ENCODE peak calls at places on chromosomes 4 and X, in nine cellular contexts. N, C, B, I, M, H, Y, Q and A are unnamed samples.

GRCh38 chr4:10160280-10160856 is 43.8 kb upstream of the WDR1 start:
- DNase-seq in N (peak), C (no peak), B (no peak), I (no peak), M (peak), H (no peak), Y (no peak), Q (peak), A (no peak)

GRCh38 chr4:95165926-95166524 is 382.7 kb downstream of the UNC5C start:
- DNase-seq in N (peak), C (no peak), B (peak), I (peak), M (peak), H (no peak), Y (peak), Q (peak), A (peak)

GRCh38 chr4:94577136-94577535 is 125.4 kb downstream of the PDLIM5 start:
- DNase-seq in N (peak), C (no peak), B (peak), I (no peak), M (peak), H (no peak), Y (no peak), Q (peak), A (peak)

GRCh38 chr4:119299221-119300071 is 22.5 kb downstream of the FABP2 start:
- DNase-seq in N (peak), C (no peak), B (no peak), I (no peak), M (no peak), H (no peak), Y (peak), Q (peak), A (peak)

GRCh38 chr4:106502106-106502699 is 133.6 kb upstream of the GIMD1 start:
- DNase-seq in N (peak), C (no peak), B (peak), I (peak), M (peak), H (no peak), Y (no peak), Q (peak), A (peak)

GRCh38 chr4:132642196-132642817 is 506.8 kb upstream of the PCDH10 start:
- DNase-seq in N (peak), C (no peak), B (peak), I (peak), M (peak), H (no peak), Y (no peak), Q (no peak), A (peak)

GRCh38 chr4:76017056-76017686 is 6.1 kb downstream of the CXCL10 start:
- DNase-seq in N (no peak), C (no peak), B (no peak), I (no peak), M (no peak), H (no peak), Y (no peak), Q (no peak), A (no peak)

GRCh38 chr4:122107680-122108079 is 44.5 kb upstream of the BLTP1 start:
- DNase-seq in N (no peak), C (no peak), B (no peak), I (no peak), M (no peak), H (no peak), Y (no peak), Q (no peak), A (no peak)

GRCh38 chr4:8343967-8344331 is 74.4 kb downstream of the HTRA3 start:
- DNase-seq in N (no peak), C (no peak), B (no peak), I (no peak), M (no peak), H (no peak), Y (no peak), Q (no peak), A (no peak)

GRCh38 chr4:42643685-42644084 is 13.2 kb downstream of the ATP8A1 start:
- DNase-seq in N (no peak), C (no peak), B (no peak), I (no peak), M (no peak), H (no peak), Y (peak), Q (no peak), A (no peak)

GRCh38 chrX:15170927-15171326 is 99.0 kb downstream of the ASB9 start:
- DNase-seq in N (no peak), C (no peak), B (no peak), I (no peak), M (no peak), H (no peak), Y (no peak), Q (no peak), A (peak)

GRCh38 chr4:101501421-101501820 is 154.1 kb upstream of the PPP3CA start:
- DNase-seq in N (no peak), C (no peak), B (no peak), I (no peak), M (no peak), H (no peak), Y (no peak), Q (no peak), A (no peak)

GRCh38 chrX:16807976-16808542 is 21.8 kb downstream of the TXLNG start:
- DNase-seq in N (peak), C (no peak), B (no peak), I (peak), M (peak), H (no peak), Y (no peak), Q (peak), A (peak)

GRCh38 chr4:163911891-163912290 is 417.4 kb downstream of the TMA16 start:
- DNase-seq in N (no peak), C (no peak), B (no peak), I (no peak), M (no peak), H (no peak), Y (no peak), Q (no peak), A (peak)

GRCh38 chrX:18377802-18378201 is 23.3 kb upstream of the SCML2 start:
- DNase-seq in N (peak), C (no peak), B (peak), I (no peak), M (no peak), H (no peak), Y (no peak), Q (peak), A (no peak)

GRCh38 chr4:75002381-75002780 is 69.5 kb downstream of the PARM1 start:
- DNase-seq in N (no peak), C (no peak), B (no peak), I (no peak), M (no peak), H (no peak), Y (no peak), Q (no peak), A (no peak)

GRCh38 chrX:107716045-107716684 is 59.4 kb downstream of the TSC22D3 start:
- DNase-seq in N (peak), C (no peak), B (no peak), I (peak), M (no peak), H (peak), Y (peak), Q (peak), A (peak)

GRCh38 chrX:13647709-13648212 is 5.2 kb upstream of the TCEANC start:
- DNase-seq in N (peak), C (peak), B (peak), I (no peak), M (peak), H (no peak), Y (no peak), Q (no peak), A (peak)

GRCh38 chrX:100647095-100647494 is 3.1 kb downstream of the SRPX2 start:
- DNase-seq in N (no peak), C (no peak), B (no peak), I (no peak), M (no peak), H (no peak), Y (no peak), Q (peak), A (peak)

GRCh38 chr4:43242611-43243010 is 350.1 kb downstream of the GRXCR1 start:
- DNase-seq in N (peak), C (no peak), B (no peak), I (no peak), M (no peak), H (no peak), Y (no peak), Q (peak), A (peak)

GRCh38 chr4:86358176-86358701 is 1.6 kb downstream of the MAPK10 start:
- DNase-seq in N (peak), C (no peak), B (no peak), I (no peak), M (no peak), H (no peak), Y (no peak), Q (peak), A (no peak)

GRCh38 chr4:73853246-73853704 is at the start of gene PF4V1:
- DNase-seq in N (no peak), C (no peak), B (no peak), I (no peak), M (no peak), H (peak), Y (peak), Q (no peak), A (peak)

GRCh38 chrX:107629533-107629909 is 1.2 kb downstream of the PRPS1 start:
- DNase-seq in N (peak), C (no peak), B (peak), I (peak), M (peak), H (no peak), Y (no peak), Q (peak), A (peak)

GRCh38 chr4:172168888-172169287 is 355.7 kb downstream of the GALNTL6 start:
- DNase-seq in N (peak), C (no peak), B (no peak), I (no peak), M (no peak), H (no peak), Y (no peak), Q (no peak), A (no peak)

GRCh38 chrX:49233887-49234555 is 881 bp upstream of the CACNA1F start:
- DNase-seq in N (no peak), C (no peak), B (no peak), I (no peak), M (no peak), H (no peak), Y (no peak), Q (no peak), A (no peak)

GRCh38 chr4:66569228-66569627 is 898.9 kb upstream of the EPHA5 start:
- DNase-seq in N (no peak), C (no peak), B (no peak), I (no peak), M (no peak), H (no peak), Y (no peak), Q (no peak), A (no peak)

GRCh38 chrX:46140272-46140671 is 404.9 kb downstream of the ZNF674 start:
- DNase-seq in N (no peak), C (no peak), B (no peak), I (no peak), M (no peak), H (no peak), Y (no peak), Q (peak), A (no peak)

GRCh38 chrX:70166601-70167590 is 10.4 kb upstream of the DGAT2L6 start:
- DNase-seq in N (peak), C (no peak), B (no peak), I (peak), M (peak), H (no peak), Y (no peak), Q (peak), A (peak)

GRCh38 chr4:102344520-102344954 is 745 bp downstream of the SLC39A8 start:
- DNase-seq in N (no peak), C (peak), B (peak), I (peak), M (peak), H (peak), Y (peak), Q (peak), A (peak)

GRCh38 chr4:186297013-186297645 is 31.1 kb downstream of the F11 start:
- DNase-seq in N (peak), C (no peak), B (no peak), I (peak), M (peak), H (no peak), Y (no peak), Q (peak), A (peak)
- TF ChIP-seq CTCF in N (peak), C (peak), B (peak), I (peak), M (peak), H (peak), Y (peak), Q (peak), A (peak)

GRCh38 chr4:91220315-91220714 is 1083.5 kb upstream of the GRID2 start:
- DNase-seq in N (no peak), C (no peak), B (no peak), I (no peak), M (no peak), H (no peak), Y (no peak), Q (no peak), A (no peak)
- H3K4me3 ChIP-seq in N (no peak), C (no peak), B (no peak), I (no peak), M (no peak), H (no peak), Y (no peak), Q (no peak), A (no peak)

GRCh38 chr4:2598661-2599654 is 62.5 kb downstream of the FAM193A start:
- DNase-seq in N (peak), C (no peak), B (no peak), I (no peak), M (no peak), H (no peak), Y (peak), Q (no peak), A (peak)
- TF ChIP-seq CTCF in N (no peak), C (no peak), B (no peak), I (no peak), M (peak), H (no peak), Y (peak), Q (no peak), A (peak)

GRCh38 chr4:183760326-183760725 is 101.2 kb downstream of the TRAPPC11 start:
- DNase-seq in N (no peak), C (no peak), B (no peak), I (no peak), M (no peak), H (no peak), Y (no peak), Q (no peak), A (no peak)

GRCh38 chr4:183766140-183766539 is 107.0 kb downstream of the TRAPPC11 start:
- DNase-seq in N (no peak), C (no peak), B (no peak), I (no peak), M (no peak), H (no peak), Y (no peak), Q (no peak), A (no peak)

GRCh38 chr4:183770900-183771299 is 111.8 kb downstream of the TRAPPC11 start:
- DNase-seq in N (no peak), C (no peak), B (no peak), I (no peak), M (no peak), H (no peak), Y (no peak), Q (no peak), A (no peak)

GRCh38 chr4:183763990-183764754 is 105.1 kb downstream of the TRAPPC11 start:
- DNase-seq in N (no peak), C (no peak), B (no peak), I (no peak), M (no peak), H (no peak), Y (no peak), Q (no peak), A (no peak)

DNA sequence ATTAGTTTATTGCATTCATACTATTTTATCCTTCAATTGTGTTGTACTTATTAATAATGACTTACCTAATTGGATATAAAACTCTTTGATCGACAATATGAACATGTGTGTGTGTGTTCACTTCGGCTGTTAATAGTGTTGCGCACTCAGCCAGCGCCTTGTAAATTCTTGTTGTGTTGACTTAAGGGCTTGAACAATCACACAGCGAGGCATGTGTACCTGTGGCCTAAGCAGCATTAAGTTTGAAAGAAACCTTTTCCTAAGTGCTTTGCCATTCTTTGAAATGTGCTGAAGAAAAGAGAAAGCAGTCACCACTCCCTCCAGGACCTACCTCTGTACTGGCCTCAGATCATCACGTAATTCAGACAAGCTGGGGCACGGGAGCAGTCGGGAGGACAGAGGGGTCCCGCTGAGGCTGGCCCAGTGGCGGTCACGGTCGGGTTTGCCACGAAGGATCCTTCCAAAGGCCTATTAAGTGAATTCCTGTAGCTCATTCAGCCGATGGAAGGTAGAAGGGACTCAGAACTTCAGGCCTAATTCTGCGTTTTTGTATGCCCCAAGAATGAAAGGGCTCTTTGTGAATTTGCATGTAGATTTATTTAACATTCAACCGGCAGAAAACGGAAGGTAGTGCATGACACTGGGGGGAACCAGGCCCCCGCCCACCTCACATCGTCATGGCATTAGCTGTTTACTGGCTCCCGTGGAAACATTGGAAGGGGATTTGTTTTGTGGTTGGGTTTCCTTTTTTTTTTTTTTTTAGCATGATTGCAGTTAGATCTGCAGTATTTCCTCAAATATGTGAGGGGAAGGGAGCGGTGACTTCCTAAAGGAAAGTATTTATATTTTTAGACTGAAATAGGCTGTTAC is 106.3 kb downstream of the TRAPPC11 start:
- DNase-seq in N (no peak), C (no peak), B (no peak), I (no peak), M (no peak), H (no peak), Y (no peak), Q (no peak), A (no peak)
- H3K4me3 ChIP-seq in N (no peak), C (no peak), B (no peak), I (no peak), M (no peak), H (no peak), Y (no peak), Q (no peak), A (no peak)

GRCh38 chr4:89438102-89438831 is 130.7 kb upstream of the GPRIN3 start:
- DNase-seq in N (peak), C (peak), B (peak), I (peak), M (peak), H (peak), Y (peak), Q (peak), A (no peak)
- TF ChIP-seq CTCF in N (peak), C (peak), B (peak), I (peak), M (peak), H (peak), Y (peak), Q (peak), A (no peak)

GRCh38 chrX:10160221-10160620 is 3.4 kb downstream of the CLCN4 start:
- DNase-seq in N (no peak), C (no peak), B (no peak), I (no peak), M (no peak), H (no peak), Y (no peak), Q (no peak), A (no peak)
- H3K4me3 ChIP-seq in N (no peak), C (no peak), B (no peak), I (no peak), M (no peak), H (no peak), Y (no peak), Q (no peak), A (no peak)

GRCh38 chr4:123312951-123313592 is 83.5 kb upstream of the SPRY1 start:
- DNase-seq in N (no peak), C (no peak), B (no peak), I (no peak), M (no peak), H (no peak), Y (no peak), Q (no peak), A (no peak)
- TF ChIP-seq CTCF in N (no peak), C (no peak), B (no peak), I (no peak), M (no peak), H (no peak), Y (no peak), Q (no peak), A (no peak)

GRCh38 chr4:48296330-48296729 is 26.7 kb upstream of the TEC start:
- DNase-seq in N (peak), C (no peak), B (no peak), I (no peak), M (no peak), H (no peak), Y (no peak), Q (no peak), A (no peak)
- H3K4me3 ChIP-seq in N (no peak), C (no peak), B (no peak), I (no peak), M (no peak), H (no peak), Y (no peak), Q (no peak), A (no peak)